ENCODE peak calls at places on chromosome 16, in four cellular contexts. Q is IMR-90, T is GM12878, Z is K562. K is an unnamed sample.

GRCh38 chr16:66927918-66928649 is 2.7 kb upstream of the RRAD start:
- DNase-seq in T (no peak), Z (no peak), Q (peak; percentile 50), K (no peak)

GRCh38 chr16:46830417-46830901 is 521 bp downstream of the C16orf87 start:
- DNase-seq in T (no peak), Z (no peak), Q (no peak), K (no peak)

GRCh38 chr16:73951541-73951940 is 345.1 kb upstream of the PSMD7 start:
- DNase-seq in Z (no peak), Q (peak; percentile 17), T (no peak), K (no peak)

GRCh38 chr16:57194512-57194911 is 8.4 kb downstream of the RSPRY1 start:
- DNase-seq in T (no peak), Q (peak; percentile 94), Z (no peak), K (peak; percentile 89)

GRCh38 chr16:51225902-51226301 is 74.8 kb upstream of the SALL1 start:
- DNase-seq in Z (no peak), Q (no peak), T (no peak), K (no peak)

GRCh38 chr16:88783391-88784073 is 1.5 kb downstream of the PIEZO1 start:
- DNase-seq in Z (no peak), T (no peak), Q (peak; percentile 33), K (peak; percentile 83)

GRCh38 chr16:11391576-11391975 is 46.3 kb downstream of the RMI2 start:
- DNase-seq in Z (no peak), Q (no peak), T (no peak), K (no peak)

GRCh38 chr16:9212621-9213020 is 121.2 kb downstream of the HAPSTR1 start:
- DNase-seq in T (no peak), Z (no peak), Q (no peak), K (no peak)

GRCh38 chr16:11101695-11102522 is 154.1 kb downstream of the SOCS1 start:
- DNase-seq in Q (peak; percentile 94), Z (peak; percentile 67), T (no peak), K (peak; percentile 91)

GRCh38 chr16:8763899-8764298 is 33.5 kb downstream of the TMEM186 start:
- DNase-seq in T (no peak), Z (no peak), Q (no peak), K (no peak)

GRCh38 chr16:66262253-66263167 is 104.0 kb upstream of the CDH5 start:
- DNase-seq in T (no peak), Z (no peak), Q (peak; percentile 57), K (no peak)

GRCh38 chr16:17238285-17239028 is 232.3 kb downstream of the XYLT1 start:
- DNase-seq in Z (no peak), Q (no peak), T (no peak), K (no peak)

GRCh38 chr16:56988948-56989945 is at the start of gene NLRC5:
- DNase-seq in T (no peak), Q (peak; percentile 78), Z (no peak), K (peak; percentile 82)

GRCh38 chr16:67030221-67030962 is 1.4 kb downstream of the CBFB start:
- DNase-seq in Z (no peak), T (no peak), Q (no peak), K (no peak)

GRCh38 chr16:23959801-23960072 is 124.0 kb downstream of the PRKCB start:
- DNase-seq in T (no peak), Z (no peak), Q (no peak), K (no peak)

GRCh38 chr16:58292886-58293285 is 1.9 kb downstream of the PRSS54 start:
- DNase-seq in Q (no peak), T (no peak), Z (no peak), K (no peak)

GRCh38 chr16:56600398-56600999 is 7.9 kb upstream of the MT2A start:
- DNase-seq in Z (peak; percentile 61), T (no peak), Q (peak; percentile 66), K (peak; percentile 54)

GRCh38 chr16:22189473-22190168 is 16.5 kb upstream of the EEF2K start:
- DNase-seq in Z (no peak), Q (peak; percentile 16), T (no peak), K (peak; percentile 76)

GRCh38 chr16:60271382-60272180 is 1537.5 kb upstream of the GOT2 start:
- DNase-seq in Q (no peak), T (no peak), Z (no peak), K (no peak)

GRCh38 chr16:89467382-89467781 is 23.0 kb downstream of the ANKRD11 start:
- DNase-seq in T (no peak), Z (no peak), Q (no peak), K (no peak)

GRCh38 chr16:88920618-88921602 is 54.5 kb upstream of the PABPN1L start:
- DNase-seq in Z (no peak), T (no peak), Q (peak; percentile 61), K (peak; percentile 91)

GRCh38 chr16:56625943-56626654 is 518 bp downstream of the MT1E start:
- DNase-seq in Z (no peak), T (no peak), Q (peak; percentile 86), K (no peak)

GRCh38 chr16:11429823-11430222 is 84.6 kb downstream of the RMI2 start:
- DNase-seq in Q (no peak), Z (no peak), T (no peak), K (no peak)

GRCh38 chr16:50614956-50615727 is 66.0 kb downstream of the SNX20 start:
- DNase-seq in T (no peak), Q (no peak), Z (no peak), K (no peak)

GRCh38 chr16:17171250-17172143 is 299.3 kb downstream of the XYLT1 start:
- DNase-seq in Q (no peak), T (no peak), Z (no peak), K (no peak)

GRCh38 chr16:49890876-49891275 is 35.0 kb upstream of the ZNF423 start:
- DNase-seq in Q (no peak), Z (peak; percentile 31), T (no peak), K (peak; percentile 20)

GRCh38 chr16:57115504-57116182 is 23.3 kb downstream of the CPNE2 start:
- DNase-seq in Z (no peak), T (no peak), Q (peak; percentile 28), K (no peak)

GRCh38 chr16:11833951-11834695 is 17.2 kb downstream of the RSL1D1 start:
- DNase-seq in Z (no peak), Q (peak; percentile 90), T (no peak), K (no peak)

GRCh38 chr16:8949536-8950418 is 13.9 kb downstream of the USP7 start:
- DNase-seq in Z (no peak), T (no peak), Q (no peak), K (no peak)

GRCh38 chr16:1078579-1079021 is 6.1 kb downstream of the SSTR5 start:
- DNase-seq in T (no peak), Q (peak; percentile 54), Z (no peak), K (peak; percentile 95)

GRCh38 chr16:57235128-57236092 is 9.6 kb upstream of the ARL2BP start:
- DNase-seq in Q (peak; percentile 87), T (no peak), Z (peak; percentile 70), K (peak; percentile 6)

GRCh38 chr16:83305092-83305491 is 502.7 kb upstream of the HSBP1 start:
- DNase-seq in Z (no peak), Q (peak; percentile 86), T (no peak), K (peak; percentile 82)

DNA sequence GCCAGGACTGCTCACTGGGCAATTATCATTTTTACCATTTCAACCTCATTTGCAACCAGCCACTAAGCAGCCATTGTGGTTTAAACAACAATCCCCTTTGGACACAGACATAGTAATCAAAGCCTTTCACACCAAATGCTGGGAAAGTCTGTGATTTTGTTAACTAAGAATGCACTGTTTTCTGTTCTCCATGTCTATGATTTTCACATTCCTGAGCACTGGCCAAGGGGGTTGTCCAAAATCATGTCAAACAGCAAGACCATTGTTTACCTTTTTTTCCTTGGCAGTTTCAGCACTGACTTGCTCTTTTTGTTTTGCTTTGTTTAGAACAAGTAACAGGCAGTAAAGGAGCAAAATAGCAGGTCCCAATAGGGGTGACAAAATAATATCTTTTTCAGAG is 106.3 kb upstream of the SIAH1 start:
- DNase-seq in Z (no peak), T (no peak), Q (peak; percentile 35), K (no peak)
- TF ChIP-seq FOS in Z (no peak), T (no peak), Q (no peak), K (no peak)

GRCh38 chr16:14001521-14001920 is 69.6 kb upstream of the MRTFB start:
- DNase-seq in Z (no peak), Q (no peak), T (no peak), K (no peak)

GRCh38 chr16:13997933-13998332 is 73.2 kb upstream of the MRTFB start:
- DNase-seq in Q (no peak), T (peak; percentile 76), Z (no peak), K (peak; percentile 21)

GRCh38 chr16:13999071-13999894 is 71.8 kb upstream of the MRTFB start:
- DNase-seq in Q (no peak), T (no peak), Z (peak; percentile 41), K (peak; percentile 50)

GRCh38 chr16:13997526-13997925 is 73.6 kb upstream of the MRTFB start:
- DNase-seq in Z (no peak), T (no peak), Q (no peak), K (no peak)

DNA sequence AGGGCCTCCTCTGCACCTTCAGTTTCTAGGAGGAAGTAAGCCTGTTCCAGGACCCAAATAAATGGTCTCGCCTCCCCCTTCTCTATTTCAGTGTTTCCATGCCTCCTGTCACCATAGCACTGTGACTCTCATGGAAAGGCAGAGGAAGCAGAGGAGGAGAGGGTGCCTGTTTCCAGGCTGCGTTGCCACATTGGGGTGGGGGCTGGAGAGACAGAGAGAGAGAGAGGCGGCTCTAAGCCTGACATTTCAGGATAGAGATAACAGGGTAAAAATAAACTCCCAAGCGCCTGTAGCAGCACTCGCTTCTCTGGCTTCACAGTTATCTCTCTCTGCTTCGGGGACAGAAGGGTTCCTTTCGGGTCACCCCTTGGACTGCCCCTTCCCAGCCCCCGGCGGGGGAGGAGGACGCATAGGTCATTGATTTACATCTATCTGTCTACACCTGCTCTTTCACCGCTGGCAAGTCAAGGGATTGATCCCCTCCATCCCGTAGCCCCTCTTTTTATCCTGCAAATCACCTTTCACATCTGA is 71.2 kb upstream of the MRTFB start:
- DNase-seq in T (no peak), Q (no peak), Z (peak; percentile 61), K (no peak)
- H3K4me3 ChIP-seq in T (no peak overlapping the region), Q (no peak overlapping the region), Z (no peak overlapping the region), K (no peak overlapping the region)

DNA sequence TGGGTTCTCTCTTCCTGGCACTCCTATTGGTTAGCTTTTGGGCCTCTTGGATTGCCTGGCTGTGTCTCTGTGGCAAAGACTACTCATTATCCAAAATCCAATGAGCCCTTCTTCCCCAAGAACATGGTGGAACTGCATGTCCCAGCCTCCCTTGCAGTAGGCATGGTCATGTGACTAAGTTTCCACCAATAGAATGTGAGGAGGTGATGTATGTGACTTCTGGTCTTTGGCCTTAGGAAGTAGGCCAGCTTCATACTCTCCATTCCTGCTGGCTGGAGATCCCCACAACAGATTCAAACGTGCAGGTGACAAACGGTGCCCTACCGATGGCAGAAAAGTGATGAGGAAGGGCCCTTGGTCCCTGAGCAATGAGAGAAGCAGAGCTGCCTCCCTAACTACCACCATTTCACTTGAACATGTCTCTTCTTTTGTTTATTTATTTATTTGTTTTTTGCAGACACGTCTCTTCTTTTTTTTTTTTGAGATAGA is 17.3 kb upstream of the SPN start:
- DNase-seq in Q (no peak), Z (peak; percentile 87), T (peak; percentile 83), K (no peak)
- TF ChIP-seq FOS in Q (no peak), Z (peak; percentile 57), T (peak; percentile 7), K (no peak)

GRCh38 chr16:4064950-4065352 is 51.3 kb downstream of the ADCY9 start:
- DNase-seq in Z (no peak), Q (no peak), T (no peak), K (no peak)

GRCh38 chr16:4071686-4072561 is 44.3 kb downstream of the ADCY9 start:
- DNase-seq in Q (no peak), T (no peak), Z (no peak), K (no peak)

GRCh38 chr16:4075534-4075933 is 40.7 kb downstream of the ADCY9 start:
- DNase-seq in T (no peak), Z (no peak), Q (no peak), K (no peak)

GRCh38 chr16:4067262-4068001 is 48.8 kb downstream of the ADCY9 start:
- DNase-seq in T (no peak), Q (peak; percentile 27), Z (no peak), K (no peak)

GRCh38 chr16:4070936-4071335 is 45.3 kb downstream of the ADCY9 start:
- DNase-seq in Q (no peak), Z (no peak), T (no peak), K (no peak)
- H3K4me3 ChIP-seq in Q (no peak overlapping the region), Z (no peak overlapping the region), T (no peak overlapping the region), K (no peak overlapping the region)